ENCODE peak calls at places on chromosomes 4 and X, in seven cellular contexts. One of them, this sample, is unnamed.

GRCh38 chr4:128525939-128526630 is 238.5 kb upstream of the PGRMC2 start:
- DNase-seq in GM20000: no peak
- DNase-seq in stimulated activated CD4-positive, alpha-beta T cell treated with anti-CD3 and anti-CD28 coated beads, TNF-alpha, amount 100 ng/mL, for 4 hours: no peak
- DNase-seq in coronary artery: no peak
- DNase-seq in ELR: no peak
- DNase-seq in endothelial cell: no peak
- DNase-seq in natural killer cell: no peak
- DNase-seq in this sample: no peak

GRCh38 chr4:7539659-7540058 is 104.9 kb upstream of the PSAPL1 start:
- DNase-seq in GM20000: no peak
- DNase-seq in stimulated activated CD4-positive, alpha-beta T cell treated with anti-CD3 and anti-CD28 coated beads, TNF-alpha, amount 100 ng/mL, for 4 hours: no peak
- DNase-seq in coronary artery: no peak
- DNase-seq in ELR: peak
- DNase-seq in endothelial cell: no peak
- DNase-seq in natural killer cell: peak
- DNase-seq in this sample: no peak

GRCh38 chr4:145285928-145286327 is 105.5 kb upstream of the OTUD4 start:
- DNase-seq in GM20000: no peak
- DNase-seq in stimulated activated CD4-positive, alpha-beta T cell treated with anti-CD3 and anti-CD28 coated beads, TNF-alpha, amount 100 ng/mL, for 4 hours: no peak
- DNase-seq in coronary artery: no peak
- DNase-seq in ELR: peak
- DNase-seq in endothelial cell: no peak
- DNase-seq in natural killer cell: no peak
- DNase-seq in this sample: no peak

GRCh38 chr4:95544433-95545103 is 4.2 kb downstream of the UNC5C start:
- DNase-seq in GM20000: no peak
- DNase-seq in stimulated activated CD4-positive, alpha-beta T cell treated with anti-CD3 and anti-CD28 coated beads, TNF-alpha, amount 100 ng/mL, for 4 hours: no peak
- DNase-seq in coronary artery: no peak
- DNase-seq in ELR: no peak
- DNase-seq in endothelial cell: no peak
- DNase-seq in natural killer cell: no peak
- DNase-seq in this sample: no peak

GRCh38 chr4:128608006-128608405 is 201.5 kb upstream of the JADE1 start:
- DNase-seq in GM20000: no peak
- DNase-seq in stimulated activated CD4-positive, alpha-beta T cell treated with anti-CD3 and anti-CD28 coated beads, TNF-alpha, amount 100 ng/mL, for 4 hours: no peak
- DNase-seq in coronary artery: no peak
- DNase-seq in ELR: no peak
- DNase-seq in endothelial cell: no peak
- DNase-seq in natural killer cell: no peak
- DNase-seq in this sample: no peak

GRCh38 chrX:126165721-126166401 is at the start of gene DCAF12L2:
- DNase-seq in GM20000: no peak
- DNase-seq in stimulated activated CD4-positive, alpha-beta T cell treated with anti-CD3 and anti-CD28 coated beads, TNF-alpha, amount 100 ng/mL, for 4 hours: no peak
- DNase-seq in coronary artery: no peak
- DNase-seq in ELR: no peak
- DNase-seq in endothelial cell: peak
- DNase-seq in natural killer cell: no peak
- DNase-seq in this sample: no peak

GRCh38 chr4:78940752-78941151 is 1.5 kb upstream of the PAQR3 start:
- DNase-seq in GM20000: no peak
- DNase-seq in stimulated activated CD4-positive, alpha-beta T cell treated with anti-CD3 and anti-CD28 coated beads, TNF-alpha, amount 100 ng/mL, for 4 hours: no peak
- DNase-seq in coronary artery: no peak
- DNase-seq in ELR: no peak
- DNase-seq in endothelial cell: no peak
- DNase-seq in natural killer cell: no peak
- DNase-seq in this sample: no peak

GRCh38 chr4:20696815-20697214 is 3.4 kb upstream of the PACRGL start:
- DNase-seq in GM20000: no peak
- DNase-seq in stimulated activated CD4-positive, alpha-beta T cell treated with anti-CD3 and anti-CD28 coated beads, TNF-alpha, amount 100 ng/mL, for 4 hours: no peak
- DNase-seq in coronary artery: no peak
- DNase-seq in ELR: no peak
- DNase-seq in endothelial cell: no peak
- DNase-seq in natural killer cell: no peak
- DNase-seq in this sample: no peak

GRCh38 chr4:150903603-150904002 is 111.5 kb downstream of the LRBA start:
- DNase-seq in GM20000: no peak
- DNase-seq in stimulated activated CD4-positive, alpha-beta T cell treated with anti-CD3 and anti-CD28 coated beads, TNF-alpha, amount 100 ng/mL, for 4 hours: no peak
- DNase-seq in coronary artery: no peak
- DNase-seq in ELR: no peak
- DNase-seq in endothelial cell: no peak
- DNase-seq in natural killer cell: no peak
- DNase-seq in this sample: no peak

GRCh38 chr4:20443406-20443805 is 191.7 kb downstream of the SLIT2 start:
- DNase-seq in GM20000: no peak
- DNase-seq in stimulated activated CD4-positive, alpha-beta T cell treated with anti-CD3 and anti-CD28 coated beads, TNF-alpha, amount 100 ng/mL, for 4 hours: no peak
- DNase-seq in coronary artery: no peak
- DNase-seq in ELR: no peak
- DNase-seq in endothelial cell: no peak
- DNase-seq in natural killer cell: no peak
- DNase-seq in this sample: no peak

GRCh38 chrX:15269618-15270521 is at the start of gene ASB9:
- DNase-seq in GM20000: peak
- DNase-seq in stimulated activated CD4-positive, alpha-beta T cell treated with anti-CD3 and anti-CD28 coated beads, TNF-alpha, amount 100 ng/mL, for 4 hours: no peak
- DNase-seq in coronary artery: no peak
- DNase-seq in ELR: peak
- DNase-seq in endothelial cell: no peak
- DNase-seq in natural killer cell: no peak
- DNase-seq in this sample: no peak

GRCh38 chrX:25049347-25049746 is 33.6 kb upstream of the ARX start:
- DNase-seq in GM20000: no peak
- DNase-seq in stimulated activated CD4-positive, alpha-beta T cell treated with anti-CD3 and anti-CD28 coated beads, TNF-alpha, amount 100 ng/mL, for 4 hours: no peak
- DNase-seq in coronary artery: no peak
- DNase-seq in ELR: peak
- DNase-seq in endothelial cell: no peak
- DNase-seq in natural killer cell: no peak
- DNase-seq in this sample: no peak

GRCh38 chr4:88614058-88614457 is 21.8 kb downstream of the HERC3 start:
- DNase-seq in GM20000: no peak
- DNase-seq in stimulated activated CD4-positive, alpha-beta T cell treated with anti-CD3 and anti-CD28 coated beads, TNF-alpha, amount 100 ng/mL, for 4 hours: no peak
- DNase-seq in coronary artery: no peak
- DNase-seq in ELR: no peak
- DNase-seq in endothelial cell: no peak
- DNase-seq in natural killer cell: no peak
- DNase-seq in this sample: no peak

GRCh38 chrX:133215747-133216146 is 2.4 kb downstream of the TFDP3 start:
- DNase-seq in GM20000: peak
- DNase-seq in stimulated activated CD4-positive, alpha-beta T cell treated with anti-CD3 and anti-CD28 coated beads, TNF-alpha, amount 100 ng/mL, for 4 hours: no peak
- DNase-seq in coronary artery: no peak
- DNase-seq in ELR: no peak
- DNase-seq in endothelial cell: peak
- DNase-seq in natural killer cell: no peak
- DNase-seq in this sample: no peak

GRCh38 chrX:14673764-14674163 is 144.4 kb downstream of the GLRA2 start:
- DNase-seq in GM20000: peak
- DNase-seq in stimulated activated CD4-positive, alpha-beta T cell treated with anti-CD3 and anti-CD28 coated beads, TNF-alpha, amount 100 ng/mL, for 4 hours: no peak
- DNase-seq in coronary artery: no peak
- DNase-seq in ELR: peak
- DNase-seq in endothelial cell: no peak
- DNase-seq in natural killer cell: no peak
- DNase-seq in this sample: no peak

GRCh38 chr4:55736605-55737183 is 82.9 kb upstream of the EXOC1L start:
- DNase-seq in GM20000: peak
- DNase-seq in stimulated activated CD4-positive, alpha-beta T cell treated with anti-CD3 and anti-CD28 coated beads, TNF-alpha, amount 100 ng/mL, for 4 hours: no peak
- DNase-seq in coronary artery: no peak
- DNase-seq in ELR: peak
- DNase-seq in endothelial cell: no peak
- DNase-seq in natural killer cell: no peak
- DNase-seq in this sample: no peak

GRCh38 chr4:113636877-113637276 is 124.7 kb downstream of the CAMK2D start:
- DNase-seq in GM20000: no peak
- DNase-seq in stimulated activated CD4-positive, alpha-beta T cell treated with anti-CD3 and anti-CD28 coated beads, TNF-alpha, amount 100 ng/mL, for 4 hours: no peak
- DNase-seq in coronary artery: no peak
- DNase-seq in ELR: peak
- DNase-seq in endothelial cell: no peak
- DNase-seq in natural killer cell: no peak
- DNase-seq in this sample: no peak

GRCh38 chr4:127383666-127384065 is 249.1 kb upstream of the INTU start:
- DNase-seq in GM20000: no peak
- DNase-seq in stimulated activated CD4-positive, alpha-beta T cell treated with anti-CD3 and anti-CD28 coated beads, TNF-alpha, amount 100 ng/mL, for 4 hours: no peak
- DNase-seq in coronary artery: no peak
- DNase-seq in ELR: no peak
- DNase-seq in endothelial cell: no peak
- DNase-seq in natural killer cell: no peak
- DNase-seq in this sample: no peak

GRCh38 chr4:98113005-98113404 is 30.3 kb downstream of the STPG2 start:
- DNase-seq in GM20000: no peak
- DNase-seq in stimulated activated CD4-positive, alpha-beta T cell treated with anti-CD3 and anti-CD28 coated beads, TNF-alpha, amount 100 ng/mL, for 4 hours: no peak
- DNase-seq in coronary artery: no peak
- DNase-seq in ELR: peak
- DNase-seq in endothelial cell: peak
- DNase-seq in natural killer cell: no peak
- DNase-seq in this sample: no peak

GRCh38 chr4:5912614-5913019 is 19.7 kb upstream of the CRMP1 start:
- DNase-seq in GM20000: no peak
- DNase-seq in stimulated activated CD4-positive, alpha-beta T cell treated with anti-CD3 and anti-CD28 coated beads, TNF-alpha, amount 100 ng/mL, for 4 hours: no peak
- DNase-seq in coronary artery: no peak
- DNase-seq in ELR: no peak
- DNase-seq in endothelial cell: no peak
- DNase-seq in natural killer cell: no peak
- DNase-seq in this sample: no peak

GRCh38 chrX:97685753-97686152 is 802.0 kb downstream of the RPA4 start:
- DNase-seq in GM20000: peak
- DNase-seq in stimulated activated CD4-positive, alpha-beta T cell treated with anti-CD3 and anti-CD28 coated beads, TNF-alpha, amount 100 ng/mL, for 4 hours: no peak
- DNase-seq in coronary artery: no peak
- DNase-seq in ELR: peak
- DNase-seq in endothelial cell: peak
- DNase-seq in natural killer cell: no peak
- DNase-seq in this sample: no peak

GRCh38 chr4:54861201-54861600 is 203.4 kb downstream of the KIT start:
- DNase-seq in GM20000: no peak
- DNase-seq in stimulated activated CD4-positive, alpha-beta T cell treated with anti-CD3 and anti-CD28 coated beads, TNF-alpha, amount 100 ng/mL, for 4 hours: no peak
- DNase-seq in coronary artery: no peak
- DNase-seq in ELR: no peak
- DNase-seq in endothelial cell: no peak
- DNase-seq in natural killer cell: no peak
- DNase-seq in this sample: no peak

GRCh38 chrX:119512145-119512800 is 44.0 kb downstream of the SLC25A5 start:
- DNase-seq in GM20000: peak
- DNase-seq in stimulated activated CD4-positive, alpha-beta T cell treated with anti-CD3 and anti-CD28 coated beads, TNF-alpha, amount 100 ng/mL, for 4 hours: no peak
- DNase-seq in coronary artery: no peak
- DNase-seq in ELR: peak
- DNase-seq in endothelial cell: peak
- DNase-seq in natural killer cell: no peak
- DNase-seq in this sample: no peak

GRCh38 chr4:169116270-169116901 is 106.3 kb upstream of the CBR4 start:
- DNase-seq in GM20000: no peak
- DNase-seq in stimulated activated CD4-positive, alpha-beta T cell treated with anti-CD3 and anti-CD28 coated beads, TNF-alpha, amount 100 ng/mL, for 4 hours: no peak
- DNase-seq in coronary artery: no peak
- DNase-seq in ELR: peak
- DNase-seq in endothelial cell: no peak
- DNase-seq in natural killer cell: no peak
- DNase-seq in this sample: no peak

GRCh38 chr4:185761352-185762235 is 50.4 kb downstream of the SORBS2 start:
- DNase-seq in GM20000: no peak
- DNase-seq in stimulated activated CD4-positive, alpha-beta T cell treated with anti-CD3 and anti-CD28 coated beads, TNF-alpha, amount 100 ng/mL, for 4 hours: no peak
- DNase-seq in coronary artery: no peak
- DNase-seq in ELR: no peak
- DNase-seq in endothelial cell: no peak
- DNase-seq in natural killer cell: no peak
- DNase-seq in this sample: peak

GRCh38 chr4:153346563-153346962 is 2.1 kb downstream of the MND1 start:
- DNase-seq in GM20000: no peak
- DNase-seq in stimulated activated CD4-positive, alpha-beta T cell treated with anti-CD3 and anti-CD28 coated beads, TNF-alpha, amount 100 ng/mL, for 4 hours: no peak
- DNase-seq in coronary artery: no peak
- DNase-seq in ELR: no peak
- DNase-seq in endothelial cell: no peak
- DNase-seq in natural killer cell: no peak
- DNase-seq in this sample: no peak

GRCh38 chrX:149962859-149963757 is 24.8 kb upstream of the EOLA2 start:
- DNase-seq in GM20000: peak
- DNase-seq in stimulated activated CD4-positive, alpha-beta T cell treated with anti-CD3 and anti-CD28 coated beads, TNF-alpha, amount 100 ng/mL, for 4 hours: no peak
- DNase-seq in coronary artery: no peak
- DNase-seq in ELR: peak
- DNase-seq in endothelial cell: peak
- DNase-seq in natural killer cell: no peak
- DNase-seq in this sample: no peak

GRCh38 chr4:139815646-139816601 is 150.3 kb downstream of the MGST2 start:
- DNase-seq in GM20000: no peak
- DNase-seq in stimulated activated CD4-positive, alpha-beta T cell treated with anti-CD3 and anti-CD28 coated beads, TNF-alpha, amount 100 ng/mL, for 4 hours: no peak
- DNase-seq in coronary artery: no peak
- DNase-seq in ELR: peak
- DNase-seq in endothelial cell: peak
- DNase-seq in natural killer cell: no peak
- DNase-seq in this sample: no peak

GRCh38 chrX:38993500-38993899 is 192.2 kb downstream of the MID1IP1 start:
- DNase-seq in GM20000: no peak
- DNase-seq in stimulated activated CD4-positive, alpha-beta T cell treated with anti-CD3 and anti-CD28 coated beads, TNF-alpha, amount 100 ng/mL, for 4 hours: no peak
- DNase-seq in coronary artery: no peak
- DNase-seq in ELR: no peak
- DNase-seq in endothelial cell: no peak
- DNase-seq in natural killer cell: no peak
- DNase-seq in this sample: no peak

GRCh38 chr4:15333692-15334633 is 93.9 kb upstream of the C1QTNF7 start:
- DNase-seq in GM20000: no peak
- DNase-seq in stimulated activated CD4-positive, alpha-beta T cell treated with anti-CD3 and anti-CD28 coated beads, TNF-alpha, amount 100 ng/mL, for 4 hours: no peak
- DNase-seq in coronary artery: no peak
- DNase-seq in ELR: no peak
- DNase-seq in endothelial cell: no peak
- DNase-seq in natural killer cell: no peak
- DNase-seq in this sample: no peak

GRCh38 chrX:151723156-151723760 is 7.4 kb downstream of the FATE1 start:
- DNase-seq in GM20000: no peak
- DNase-seq in stimulated activated CD4-positive, alpha-beta T cell treated with anti-CD3 and anti-CD28 coated beads, TNF-alpha, amount 100 ng/mL, for 4 hours: no peak
- DNase-seq in coronary artery: no peak
- DNase-seq in ELR: no peak
- DNase-seq in endothelial cell: peak
- DNase-seq in natural killer cell: no peak
- DNase-seq in this sample: no peak

GRCh38 chr4:83473966-83474365 is 10.9 kb downstream of the ABRAXAS1 start:
- DNase-seq in GM20000: no peak
- DNase-seq in stimulated activated CD4-positive, alpha-beta T cell treated with anti-CD3 and anti-CD28 coated beads, TNF-alpha, amount 100 ng/mL, for 4 hours: no peak
- DNase-seq in coronary artery: no peak
- DNase-seq in ELR: no peak
- DNase-seq in endothelial cell: no peak
- DNase-seq in natural killer cell: no peak
- DNase-seq in this sample: no peak

GRCh38 chr4:24456431-24456830 is 127.9 kb downstream of the DHX15 start:
- DNase-seq in GM20000: no peak
- DNase-seq in stimulated activated CD4-positive, alpha-beta T cell treated with anti-CD3 and anti-CD28 coated beads, TNF-alpha, amount 100 ng/mL, for 4 hours: no peak
- DNase-seq in coronary artery: no peak
- DNase-seq in ELR: no peak
- DNase-seq in endothelial cell: no peak
- DNase-seq in natural killer cell: no peak
- DNase-seq in this sample: no peak

GRCh38 chr4:67954867-67955266 is 8.4 kb downstream of the TMPRSS11A start:
- DNase-seq in GM20000: no peak
- DNase-seq in stimulated activated CD4-positive, alpha-beta T cell treated with anti-CD3 and anti-CD28 coated beads, TNF-alpha, amount 100 ng/mL, for 4 hours: no peak
- DNase-seq in coronary artery: no peak
- DNase-seq in ELR: no peak
- DNase-seq in endothelial cell: no peak
- DNase-seq in natural killer cell: no peak
- DNase-seq in this sample: no peak

GRCh38 chr4:53014368-53014767 is 152.3 kb downstream of the RASL11B start:
- DNase-seq in GM20000: no peak
- DNase-seq in stimulated activated CD4-positive, alpha-beta T cell treated with anti-CD3 and anti-CD28 coated beads, TNF-alpha, amount 100 ng/mL, for 4 hours: no peak
- DNase-seq in coronary artery: no peak
- DNase-seq in ELR: no peak
- DNase-seq in endothelial cell: no peak
- DNase-seq in natural killer cell: no peak
- DNase-seq in this sample: no peak

GRCh38 chr4:112075129-112075753 is 70.0 kb upstream of the FAM241A start:
- DNase-seq in GM20000: peak
- DNase-seq in stimulated activated CD4-positive, alpha-beta T cell treated with anti-CD3 and anti-CD28 coated beads, TNF-alpha, amount 100 ng/mL, for 4 hours: no peak
- DNase-seq in coronary artery: no peak
- DNase-seq in ELR: peak
- DNase-seq in endothelial cell: peak
- DNase-seq in natural killer cell: no peak
- DNase-seq in this sample: no peak